ENCODE peak calls at places on chromosome 13, in five cellular contexts. Y is Peyer's patch, D is cardiac muscle cell, B is heart right ventricle, P is endodermal cell. Z is an unnamed sample.

GRCh38 chr13:39329182-39329639 is 273.8 kb downstream of the LHFPL6 start:
- DNase-seq in Y (no peak), D (peak; percentile 45), B (no peak), P (peak; percentile 58), Z (no peak)

GRCh38 chr13:20877902-20878301 is 24.6 kb downstream of the XPO4 start:
- DNase-seq in Y (no peak), D (no peak), B (no peak), P (no peak), Z (peak; percentile 33)

GRCh38 chr13:21668665-21669599 is 1.9 kb upstream of the FGF9 start:
- DNase-seq in Y (peak; percentile 58), D (peak; percentile 38), B (no peak), P (peak; percentile 77), Z (no peak)

GRCh38 chr13:36543671-36544070 is 111.4 kb downstream of the CCNA1 start:
- DNase-seq in Y (no peak), D (no peak), B (no peak), P (no peak), Z (no peak)

GRCh38 chr13:58542530-58542929 is 911.0 kb downstream of the PCDH17 start:
- DNase-seq in Y (no peak), D (no peak), B (no peak), P (no peak), Z (no peak)

GRCh38 chr13:79405501-79405830 is 589 bp downstream of the RBM26 start:
- DNase-seq in Y (no peak), D (no peak), B (no peak), P (no peak), Z (no peak)

GRCh38 chr13:81171065-81171647 is 830.2 kb upstream of the SPRY2 start:
- DNase-seq in Y (no peak), D (peak; percentile 32), B (no peak), P (no peak), Z (no peak)

GRCh38 chr13:70668983-70669382 is 560.7 kb upstream of the KLHL1 start:
- DNase-seq in Y (no peak), D (no peak), B (no peak), P (no peak), Z (no peak)

GRCh38 chr13:33277946-33278345 is 7.6 kb downstream of the STARD13 start:
- DNase-seq in Y (no peak), D (peak; percentile 80), B (no peak), P (no peak), Z (no peak)

GRCh38 chr13:51785592-51786424 is 18.2 kb downstream of the DHRS12 start:
- DNase-seq in Y (no peak), D (peak; percentile 69), B (peak; percentile 74), P (peak; percentile 60), Z (peak; percentile 53)

GRCh38 chr13:51784097-51784496 is 19.9 kb downstream of the DHRS12 start:
- DNase-seq in Y (no peak), D (no peak), B (no peak), P (no peak), Z (no peak)

GRCh38 chr13:51783432-51784094 is 20.4 kb downstream of the DHRS12 start:
- DNase-seq in Y (no peak), D (no peak), B (no peak), P (no peak), Z (no peak)

GRCh38 chr13:51782026-51782710 is 21.8 kb downstream of the DHRS12 start:
- DNase-seq in Y (no peak), D (no peak), B (no peak), P (no peak), Z (no peak)

GRCh38 chr13:51786425-51787010 is 17.4 kb downstream of the DHRS12 start:
- DNase-seq in Y (no peak), D (no peak), B (no peak), P (no peak), Z (no peak)
- H3K27ac ChIP-seq in Y (no peak overlapping the region), D (peak overlapping the region; percentile 70), B (peak overlapping the region; percentile 63), P (peak overlapping the region; percentile 82), Z (no peak overlapping the region)

GRCh38 chr13:27665333-27665732 is 43.6 kb downstream of the POLR1D start:
- DNase-seq in Y (no peak), D (no peak), B (no peak), P (no peak), Z (no peak)
- TF ChIP-seq CTCF in Y (no peak), D (peak; percentile 21), B (peak; percentile 10), P (peak; percentile 65), Z (no peak)

DNA sequence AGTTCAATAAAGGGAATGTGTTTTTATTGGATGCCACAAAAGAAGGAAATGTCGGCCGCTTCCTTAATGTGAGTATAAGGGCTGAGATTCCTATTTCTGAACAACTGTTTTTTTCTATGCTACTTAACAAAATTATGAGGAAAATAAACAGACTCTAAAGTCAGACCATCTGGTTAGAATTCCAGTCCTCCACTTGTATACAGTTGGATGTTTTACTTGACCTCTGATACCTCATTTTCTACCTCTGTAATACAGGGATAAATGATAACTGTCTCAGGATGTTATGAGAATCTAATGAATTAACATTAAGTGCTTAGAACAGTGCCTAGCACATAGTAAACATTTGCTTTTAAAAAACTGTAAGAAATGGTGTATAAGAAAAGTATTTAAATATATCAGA is 7.2 kb upstream of the PHF11 start:
- DNase-seq in Y (no peak), D (no peak), B (no peak), P (no peak), Z (no peak)
- H3K4me1 ChIP-seq in Y (no peaks in the 10 kb centered on the region), D (no peaks in the 10 kb centered on the region), B (no peaks in the 10 kb centered on the region), P (peaks cover 4% of the 10 kb centered on the region), Z (no peaks in the 10 kb centered on the region)

GRCh38 chr13:32125746-32126145 is 94.2 kb downstream of the FRY start:
- DNase-seq in Y (no peak), D (peak; percentile 33), B (no peak), P (no peak), Z (no peak)
- H3K27ac ChIP-seq in Y (no peak overlapping the region), D (no peak overlapping the region), B (peak overlapping the region; percentile 86), P (no peak overlapping the region), Z (no peak overlapping the region)

DNA sequence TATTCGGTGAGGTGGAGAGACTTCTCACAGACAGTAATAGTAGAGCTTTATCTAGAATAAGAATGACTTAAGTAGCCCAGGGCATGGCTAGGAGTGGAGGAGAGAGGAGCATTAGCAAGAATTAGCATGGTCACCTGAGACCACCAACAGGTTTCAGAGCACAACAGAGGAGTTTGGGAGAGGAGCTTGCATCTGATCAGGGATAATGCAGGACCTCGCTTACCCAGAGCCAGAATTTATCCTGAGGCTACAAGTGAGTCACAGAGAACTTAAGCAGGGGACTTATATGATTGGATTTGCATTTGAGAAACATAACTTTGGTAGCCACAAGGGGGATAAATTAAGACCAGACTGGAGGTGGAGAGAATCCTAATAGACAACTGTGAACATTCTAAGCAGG is 102.1 kb upstream of the FNDC3A start:
- DNase-seq in Y (no peak), D (peak; percentile 18), B (no peak), P (peak; percentile 77), Z (no peak)
- TF ChIP-seq CTCF in Y (no peak), D (no peak), B (no peak), P (peak; percentile 38), Z (no peak)

GRCh38 chr13:26660761-26661160 is 99.8 kb downstream of the GPR12 start:
- DNase-seq in Y (no peak), D (no peak), B (no peak), P (no peak), Z (peak; percentile 16)

GRCh38 chr13:26660185-26660584 is 100.4 kb downstream of the GPR12 start:
- DNase-seq in Y (no peak), D (no peak), B (no peak), P (no peak), Z (no peak)

GRCh38 chr13:26663801-26664200 is 96.8 kb downstream of the GPR12 start:
- DNase-seq in Y (no peak), D (no peak), B (no peak), P (no peak), Z (no peak)

GRCh38 chr13:26664942-26665341 is 95.6 kb downstream of the GPR12 start:
- DNase-seq in Y (no peak), D (no peak), B (no peak), P (no peak), Z (no peak)

DNA sequence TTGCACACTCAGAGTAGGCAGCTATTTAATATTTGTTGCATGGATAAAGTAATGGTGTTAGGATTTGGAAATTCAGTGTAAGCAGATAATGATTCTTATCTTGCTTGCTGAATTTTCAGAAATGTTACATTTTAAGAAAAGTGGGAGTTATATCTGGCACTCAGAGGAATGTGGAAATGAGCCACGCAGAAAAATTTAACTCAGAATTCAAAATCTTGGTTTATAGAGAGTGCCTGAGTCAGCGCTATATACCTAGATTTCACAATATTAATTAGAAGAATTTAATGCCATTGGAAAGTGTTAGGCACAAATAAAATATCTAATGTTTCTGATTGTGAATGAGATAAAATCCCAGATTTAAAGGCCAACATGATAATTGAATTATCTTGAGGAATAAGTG is 96.3 kb downstream of the GPR12 start:
- DNase-seq in Y (no peak), D (no peak), B (no peak), P (no peak), Z (no peak)
- H3K4me1 ChIP-seq in Y (no peaks in the 10 kb centered on the region), D (no peaks in the 10 kb centered on the region), B (peaks cover 3% of the 10 kb centered on the region), P (no peaks in the 10 kb centered on the region), Z (no peaks in the 10 kb centered on the region)

GRCh38 chr13:97234236-97234635 is 12.1 kb downstream of the MBNL2 start:
- DNase-seq in Y (peak; percentile 68), D (no peak), B (no peak), P (no peak), Z (no peak)
- H3K27ac ChIP-seq in Y (no peak overlapping the region), D (no peak overlapping the region), B (no peak overlapping the region), P (no peak overlapping the region), Z (no peak overlapping the region)

DNA sequence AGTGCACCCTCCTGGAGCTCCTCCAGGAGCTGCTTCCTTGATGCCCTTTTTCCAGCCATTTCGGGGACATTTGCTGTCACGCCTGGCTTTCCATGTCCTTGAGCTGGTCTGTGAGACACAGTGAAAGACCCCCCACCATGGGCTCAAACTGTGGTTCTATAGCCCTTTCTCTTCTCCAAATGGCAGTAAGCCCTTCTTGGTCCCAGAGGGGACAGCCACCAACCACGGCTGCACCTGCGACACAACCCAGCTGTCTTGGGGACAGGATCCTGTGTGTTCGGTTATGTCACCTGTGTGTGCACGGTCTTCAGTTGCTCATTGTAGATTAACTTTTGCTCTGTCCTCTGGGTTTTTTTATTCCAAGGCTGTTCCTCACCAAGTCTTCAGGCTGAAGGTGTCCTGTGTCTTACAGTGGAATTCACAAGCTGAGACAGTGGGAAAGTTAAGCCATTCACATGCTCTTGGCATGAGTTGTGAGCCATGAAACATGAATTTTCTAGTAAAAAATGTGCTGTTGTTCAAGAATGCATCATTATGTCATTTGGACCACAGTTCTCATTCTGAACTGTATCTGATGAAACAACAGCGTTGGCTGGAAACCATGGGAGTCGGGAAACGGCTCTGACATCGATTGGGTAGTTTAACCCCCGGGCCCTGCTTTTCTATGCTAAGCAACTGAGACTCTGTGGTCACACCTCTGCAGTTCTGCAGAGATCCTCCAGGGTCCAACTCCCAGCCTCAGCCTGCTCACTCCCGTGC is 129.5 kb upstream of the MCF2L start:
- DNase-seq in Y (no peak), D (peak; percentile 73), B (no peak), P (peak; percentile 41), Z (no peak)
- TF ChIP-seq CTCF in Y (no peak), D (no peak), B (no peak), P (peak; percentile 13), Z (no peak)